ENCODE peak calls at places on chromosomes 13 and 19, in six cellular contexts. One of them, this sample, is unnamed.

GRCh38 chr19:48393559-48394330 is at the start of gene GRIN2D:
- DNase-seq in cardiac fibroblast: peak; percentile 29
- DNase-seq in posterior cingulate gyrus: no peak
- DNase-seq in nucleus accumbens: no peak
- DNase-seq in 8988T: peak; percentile 42
- DNase-seq in activated CD8-positive, alpha-beta T cell treated with anti-CD3 and anti-CD28 coated beads for 36 hours: peak; percentile 41
- DNase-seq in this sample: no peak

GRCh38 chr13:93182406-93182805 is 44.2 kb upstream of the GPC6 start:
- DNase-seq in cardiac fibroblast: no peak
- DNase-seq in posterior cingulate gyrus: no peak
- DNase-seq in nucleus accumbens: no peak
- DNase-seq in 8988T: no peak
- DNase-seq in activated CD8-positive, alpha-beta T cell treated with anti-CD3 and anti-CD28 coated beads for 36 hours: no peak
- DNase-seq in this sample: no peak

GRCh38 chr13:98890186-98890585 is 87.7 kb downstream of the DOCK9 start:
- DNase-seq in cardiac fibroblast: peak; percentile 82
- DNase-seq in posterior cingulate gyrus: peak; percentile 58
- DNase-seq in nucleus accumbens: peak; percentile 31
- DNase-seq in 8988T: no peak
- DNase-seq in activated CD8-positive, alpha-beta T cell treated with anti-CD3 and anti-CD28 coated beads for 36 hours: peak; percentile 78
- DNase-seq in this sample: no peak

GRCh38 chr13:46712524-46712923 is 84.4 kb downstream of the ESD start:
- DNase-seq in cardiac fibroblast: no peak
- DNase-seq in posterior cingulate gyrus: no peak
- DNase-seq in nucleus accumbens: no peak
- DNase-seq in 8988T: no peak
- DNase-seq in activated CD8-positive, alpha-beta T cell treated with anti-CD3 and anti-CD28 coated beads for 36 hours: no peak
- DNase-seq in this sample: no peak

GRCh38 chr19:1175020-1175419 is 952 bp upstream of the SBNO2 start:
- DNase-seq in cardiac fibroblast: no peak
- DNase-seq in posterior cingulate gyrus: no peak
- DNase-seq in nucleus accumbens: no peak
- DNase-seq in 8988T: no peak
- DNase-seq in activated CD8-positive, alpha-beta T cell treated with anti-CD3 and anti-CD28 coated beads for 36 hours: no peak
- DNase-seq in this sample: no peak

GRCh38 chr19:28542394-28543243 is 670.3 kb downstream of the UQCRFS1 start:
- DNase-seq in cardiac fibroblast: no peak
- DNase-seq in posterior cingulate gyrus: no peak
- DNase-seq in nucleus accumbens: no peak
- DNase-seq in 8988T: no peak
- DNase-seq in activated CD8-positive, alpha-beta T cell treated with anti-CD3 and anti-CD28 coated beads for 36 hours: no peak
- DNase-seq in this sample: no peak

GRCh38 chr19:19140476-19140875 is 2.2 kb upstream of the TMEM161A start:
- DNase-seq in cardiac fibroblast: no peak
- DNase-seq in posterior cingulate gyrus: no peak
- DNase-seq in nucleus accumbens: no peak
- DNase-seq in 8988T: no peak
- DNase-seq in activated CD8-positive, alpha-beta T cell treated with anti-CD3 and anti-CD28 coated beads for 36 hours: no peak
- DNase-seq in this sample: no peak

GRCh38 chr13:94703721-94704314 is 8.5 kb downstream of the SOX21 start:
- DNase-seq in cardiac fibroblast: no peak
- DNase-seq in posterior cingulate gyrus: no peak
- DNase-seq in nucleus accumbens: no peak
- DNase-seq in 8988T: no peak
- DNase-seq in activated CD8-positive, alpha-beta T cell treated with anti-CD3 and anti-CD28 coated beads for 36 hours: no peak
- DNase-seq in this sample: no peak

GRCh38 chr13:88461272-88462009 is 790.3 kb downstream of the SLITRK5 start:
- DNase-seq in cardiac fibroblast: no peak
- DNase-seq in posterior cingulate gyrus: no peak
- DNase-seq in nucleus accumbens: no peak
- DNase-seq in 8988T: no peak
- DNase-seq in activated CD8-positive, alpha-beta T cell treated with anti-CD3 and anti-CD28 coated beads for 36 hours: no peak
- DNase-seq in this sample: no peak

GRCh38 chr19:1874554-1875185 is 10.6 kb downstream of the ABHD17A start:
- DNase-seq in cardiac fibroblast: no peak
- DNase-seq in posterior cingulate gyrus: no peak
- DNase-seq in nucleus accumbens: no peak
- DNase-seq in 8988T: no peak
- DNase-seq in activated CD8-positive, alpha-beta T cell treated with anti-CD3 and anti-CD28 coated beads for 36 hours: peak; percentile 49
- DNase-seq in this sample: peak; percentile 78

GRCh38 chr13:41017153-41017552 is 2.0 kb downstream of the ELF1 start:
- DNase-seq in cardiac fibroblast: no peak
- DNase-seq in posterior cingulate gyrus: no peak
- DNase-seq in nucleus accumbens: no peak
- DNase-seq in 8988T: no peak
- DNase-seq in activated CD8-positive, alpha-beta T cell treated with anti-CD3 and anti-CD28 coated beads for 36 hours: peak; percentile 56
- DNase-seq in this sample: peak; percentile 43

GRCh38 chr19:38155453-38155852 is 68.6 kb downstream of the DPF1 start:
- DNase-seq in cardiac fibroblast: peak; percentile 41
- DNase-seq in posterior cingulate gyrus: no peak
- DNase-seq in nucleus accumbens: peak; percentile 59
- DNase-seq in 8988T: no peak
- DNase-seq in activated CD8-positive, alpha-beta T cell treated with anti-CD3 and anti-CD28 coated beads for 36 hours: no peak
- DNase-seq in this sample: no peak

GRCh38 chr13:31970237-31970930 is 61.2 kb upstream of the FRY start:
- DNase-seq in cardiac fibroblast: peak; percentile 91
- DNase-seq in posterior cingulate gyrus: no peak
- DNase-seq in nucleus accumbens: no peak
- DNase-seq in 8988T: no peak
- DNase-seq in activated CD8-positive, alpha-beta T cell treated with anti-CD3 and anti-CD28 coated beads for 36 hours: no peak
- DNase-seq in this sample: no peak

GRCh38 chr19:27392027-27392632 is 1820.8 kb downstream of the UQCRFS1 start:
- DNase-seq in cardiac fibroblast: no peak
- DNase-seq in posterior cingulate gyrus: no peak
- DNase-seq in nucleus accumbens: no peak
- DNase-seq in 8988T: no peak
- DNase-seq in activated CD8-positive, alpha-beta T cell treated with anti-CD3 and anti-CD28 coated beads for 36 hours: no peak
- DNase-seq in this sample: no peak

GRCh38 chr19:1856698-1857603 is 6.4 kb downstream of the KLF16 start:
- DNase-seq in cardiac fibroblast: peak; percentile 87
- DNase-seq in posterior cingulate gyrus: no peak
- DNase-seq in nucleus accumbens: peak; percentile 33
- DNase-seq in 8988T: no peak
- DNase-seq in activated CD8-positive, alpha-beta T cell treated with anti-CD3 and anti-CD28 coated beads for 36 hours: peak; percentile 72
- DNase-seq in this sample: peak; percentile 39

GRCh38 chr19:1076951-1077350 is 10.0 kb downstream of the ARHGAP45 start:
- DNase-seq in cardiac fibroblast: no peak
- DNase-seq in posterior cingulate gyrus: no peak
- DNase-seq in nucleus accumbens: peak; percentile 63
- DNase-seq in 8988T: no peak
- DNase-seq in activated CD8-positive, alpha-beta T cell treated with anti-CD3 and anti-CD28 coated beads for 36 hours: peak; percentile 97
- DNase-seq in this sample: peak; percentile 93

GRCh38 chr13:42078113-42078769 is 29.8 kb downstream of the DGKH start:
- DNase-seq in cardiac fibroblast: no peak
- DNase-seq in posterior cingulate gyrus: no peak
- DNase-seq in nucleus accumbens: no peak
- DNase-seq in 8988T: no peak
- DNase-seq in activated CD8-positive, alpha-beta T cell treated with anti-CD3 and anti-CD28 coated beads for 36 hours: no peak
- DNase-seq in this sample: no peak

GRCh38 chr19:48033604-48034003 is 10.3 kb downstream of the CABP5 start:
- DNase-seq in cardiac fibroblast: no peak
- DNase-seq in posterior cingulate gyrus: no peak
- DNase-seq in nucleus accumbens: no peak
- DNase-seq in 8988T: no peak
- DNase-seq in activated CD8-positive, alpha-beta T cell treated with anti-CD3 and anti-CD28 coated beads for 36 hours: no peak
- DNase-seq in this sample: no peak

GRCh38 chr19:41219924-41220567 is 1.0 kb downstream of the AXL start:
- DNase-seq in cardiac fibroblast: peak; percentile 60
- DNase-seq in posterior cingulate gyrus: no peak
- DNase-seq in nucleus accumbens: no peak
- DNase-seq in 8988T: no peak
- DNase-seq in activated CD8-positive, alpha-beta T cell treated with anti-CD3 and anti-CD28 coated beads for 36 hours: no peak
- DNase-seq in this sample: no peak

GRCh38 chr19:53365899-53366493 is 491 bp downstream of the ZNF525 start:
- DNase-seq in cardiac fibroblast: no peak
- DNase-seq in posterior cingulate gyrus: no peak
- DNase-seq in nucleus accumbens: no peak
- DNase-seq in 8988T: no peak
- DNase-seq in activated CD8-positive, alpha-beta T cell treated with anti-CD3 and anti-CD28 coated beads for 36 hours: peak; percentile 68
- DNase-seq in this sample: no peak

GRCh38 chr19:14366529-14366928 is 14.7 kb upstream of the ADGRE5 start:
- DNase-seq in cardiac fibroblast: peak; percentile 64
- DNase-seq in posterior cingulate gyrus: no peak
- DNase-seq in nucleus accumbens: peak; percentile 14
- DNase-seq in 8988T: no peak
- DNase-seq in activated CD8-positive, alpha-beta T cell treated with anti-CD3 and anti-CD28 coated beads for 36 hours: peak; percentile 95
- DNase-seq in this sample: peak; percentile 89

GRCh38 chr13:108705031-108705430 is 75.6 kb downstream of the MYO16 start:
- DNase-seq in cardiac fibroblast: no peak
- DNase-seq in posterior cingulate gyrus: no peak
- DNase-seq in nucleus accumbens: no peak
- DNase-seq in 8988T: no peak
- DNase-seq in activated CD8-positive, alpha-beta T cell treated with anti-CD3 and anti-CD28 coated beads for 36 hours: no peak
- DNase-seq in this sample: no peak

GRCh38 chr13:99442273-99442895 is 58.9 kb upstream of the TM9SF2 start:
- DNase-seq in cardiac fibroblast: peak; percentile 74
- DNase-seq in posterior cingulate gyrus: peak; percentile 31
- DNase-seq in nucleus accumbens: peak; percentile 23
- DNase-seq in 8988T: no peak
- DNase-seq in activated CD8-positive, alpha-beta T cell treated with anti-CD3 and anti-CD28 coated beads for 36 hours: peak; percentile 60
- DNase-seq in this sample: peak; percentile 59

GRCh38 chr13:106762711-106763110 is 194.8 kb upstream of the ARGLU1 start:
- DNase-seq in cardiac fibroblast: no peak
- DNase-seq in posterior cingulate gyrus: no peak
- DNase-seq in nucleus accumbens: no peak
- DNase-seq in 8988T: no peak
- DNase-seq in activated CD8-positive, alpha-beta T cell treated with anti-CD3 and anti-CD28 coated beads for 36 hours: no peak
- DNase-seq in this sample: no peak

GRCh38 chr13:49652691-49653305 is 24.5 kb downstream of the ARL11 start:
- DNase-seq in cardiac fibroblast: peak; percentile 52
- DNase-seq in posterior cingulate gyrus: no peak
- DNase-seq in nucleus accumbens: peak; percentile 2
- DNase-seq in 8988T: peak; percentile 63
- DNase-seq in activated CD8-positive, alpha-beta T cell treated with anti-CD3 and anti-CD28 coated beads for 36 hours: peak; percentile 38
- DNase-seq in this sample: peak; percentile 22

GRCh38 chr13:77062097-77062496 is 35.1 kb upstream of the FBXL3 start:
- DNase-seq in cardiac fibroblast: peak; percentile 25
- DNase-seq in posterior cingulate gyrus: no peak
- DNase-seq in nucleus accumbens: no peak
- DNase-seq in 8988T: no peak
- DNase-seq in activated CD8-positive, alpha-beta T cell treated with anti-CD3 and anti-CD28 coated beads for 36 hours: no peak
- DNase-seq in this sample: no peak